ENCODE peak calls at places on chromosomes 7 and 10, in five cellular contexts. Q is endothelial cell of umbilical vein, S is esophagus muscularis mucosa, E is stomach, F is GM12891. A is an unnamed sample.

GRCh38 chr7:55132890-55133551 is 114.2 kb downstream of the EGFR start:
- DNase-seq in Q (peak; percentile 95), S (no peak), E (peak; percentile 65), F (no peak), A (peak; percentile 83)

GRCh38 chr7:50815138-50815537 is 32.4 kb upstream of the GRB10 start:
- DNase-seq in Q (no peak), S (no peak), E (no peak), F (no peak), A (no peak)

GRCh38 chr10:6114758-6115410 is 26.1 kb downstream of the RBM17 start:
- DNase-seq in Q (peak; percentile 60), S (no peak), E (no peak), F (no peak), A (no peak)

GRCh38 chr7:4958477-4959301 is at the start of gene MMD2:
- DNase-seq in Q (no peak), S (no peak), E (no peak), F (no peak), A (peak; percentile 48)

GRCh38 chr10:132858121-132859081 is 72.5 kb upstream of the NKX6-2 start:
- DNase-seq in Q (no peak), S (no peak), E (no peak), F (no peak), A (peak; percentile 46)

GRCh38 chr7:39951156-39951942 is 1.3 kb downstream of the CDK13 start:
- DNase-seq in Q (peak; percentile 73), S (peak; percentile 92), E (peak; percentile 64), F (peak; percentile 43), A (peak; percentile 79)

GRCh38 chr7:78159537-78159936 is 361.0 kb downstream of the PHTF2 start:
- DNase-seq in Q (no peak), S (no peak), E (no peak), F (no peak), A (no peak)

GRCh38 chr7:80151274-80151665 is 16.6 kb downstream of the GNAI1 start:
- DNase-seq in Q (no peak), S (no peak), E (no peak), F (no peak), A (no peak)

GRCh38 chr7:134988161-134988560 is 1.9 kb downstream of the AGBL3 start:
- DNase-seq in Q (no peak), S (no peak), E (no peak), F (no peak), A (no peak)

GRCh38 chr10:97851341-97852001 is 1.8 kb downstream of the GOLGA7B start:
- DNase-seq in Q (no peak), S (no peak), E (no peak), F (no peak), A (no peak)

GRCh38 chr10:123884907-123885381 is 6.7 kb downstream of the CPXM2 start:
- DNase-seq in Q (no peak), S (no peak), E (no peak), F (no peak), A (no peak)

GRCh38 chr10:88457680-88458079 is 125.4 kb downstream of the RNLS start:
- DNase-seq in Q (no peak), S (no peak), E (no peak), F (no peak), A (no peak)

GRCh38 chr10:114821915-114822770 is 563 bp downstream of the FHIP2A start:
- DNase-seq in Q (peak; percentile 63), S (no peak), E (peak; percentile 46), F (peak; percentile 19), A (peak; percentile 72)

GRCh38 chr7:25852249-25852994 is 299.6 kb upstream of the NFE2L3 start:
- DNase-seq in Q (no peak), S (no peak), E (no peak), F (no peak), A (no peak)

GRCh38 chr7:91496251-91496820 is 232.1 kb downstream of the FZD1 start:
- DNase-seq in Q (no peak), S (no peak), E (no peak), F (no peak), A (no peak)

GRCh38 chr7:92698237-92698841 is 108.1 kb upstream of the FAM133B start:
- DNase-seq in Q (peak; percentile 95), S (no peak), E (peak; percentile 62), F (no peak), A (no peak)

GRCh38 chr10:81848931-81849330 is 26.1 kb upstream of the NRG3 start:
- DNase-seq in Q (no peak), S (no peak), E (no peak), F (no peak), A (no peak)
- TF ChIP-seq POLR2AphosphoS5 in Q (no peak), S (no peak), E (no peak), F (no peak), A (no peak)

DNA sequence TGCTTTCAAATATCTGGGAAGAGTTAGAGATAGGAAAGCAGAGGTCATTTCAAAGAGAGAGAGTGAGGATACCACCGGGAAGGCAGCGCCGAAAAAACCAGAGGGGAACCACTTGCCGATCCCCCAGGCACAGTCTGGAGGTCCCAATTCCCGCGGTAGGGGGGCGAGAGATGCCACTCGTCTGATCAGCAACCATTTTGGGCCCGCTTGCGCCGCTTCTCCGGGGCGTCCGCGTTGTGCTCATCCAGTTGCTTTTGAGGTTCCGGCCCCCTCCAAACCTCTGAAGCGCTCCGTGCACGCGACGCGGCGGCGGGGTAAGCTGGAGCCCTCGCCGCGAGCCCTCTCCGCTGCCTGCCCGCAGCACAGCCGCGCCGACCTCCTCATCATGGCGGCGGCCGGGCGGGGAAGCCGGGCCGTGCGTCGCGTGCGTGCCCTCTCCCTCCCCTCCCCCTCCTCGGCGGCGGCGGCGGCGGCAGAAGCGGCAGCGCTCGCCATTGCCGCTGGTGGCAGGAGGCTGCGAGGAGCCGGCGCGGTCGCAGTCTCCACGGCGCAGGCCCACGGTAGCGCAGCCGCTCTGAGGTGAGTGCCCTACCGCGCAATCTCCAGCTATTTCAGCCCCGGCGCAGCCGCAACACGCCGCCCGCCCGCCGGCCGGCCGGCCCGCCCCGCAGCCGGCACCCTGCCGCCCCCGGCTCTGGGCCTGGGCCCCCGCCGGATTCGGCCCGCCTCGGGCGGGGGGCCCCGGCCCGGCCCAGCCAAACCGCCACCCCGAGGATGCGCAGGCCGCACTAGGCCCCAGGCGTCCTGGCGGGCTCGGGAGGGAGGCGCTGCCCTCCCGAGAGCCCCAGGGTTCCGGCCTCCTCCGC is at the start of gene NRF1:
- DNase-seq in Q (peak; percentile 92), S (peak; percentile 92), E (peak; percentile 90), F (peak; percentile 73), A (peak; percentile 92)
- TF ChIP-seq POLR2A in Q (peak; percentile 87), S (no peak), E (no peak), F (peak; percentile 83), A (no peak)

GRCh38 chr10:86399879-86400704 is 33.5 kb upstream of the GRID1 start:
- DNase-seq in Q (peak; percentile 88), S (peak; percentile 96), E (peak; percentile 97), F (peak; percentile 89), A (peak; percentile 97)
- TF ChIP-seq POLR2AphosphoS5 in Q (peak; percentile 39), S (peak; percentile 68), E (peak; percentile 60), F (no peak), A (peak; percentile 55)

DNA sequence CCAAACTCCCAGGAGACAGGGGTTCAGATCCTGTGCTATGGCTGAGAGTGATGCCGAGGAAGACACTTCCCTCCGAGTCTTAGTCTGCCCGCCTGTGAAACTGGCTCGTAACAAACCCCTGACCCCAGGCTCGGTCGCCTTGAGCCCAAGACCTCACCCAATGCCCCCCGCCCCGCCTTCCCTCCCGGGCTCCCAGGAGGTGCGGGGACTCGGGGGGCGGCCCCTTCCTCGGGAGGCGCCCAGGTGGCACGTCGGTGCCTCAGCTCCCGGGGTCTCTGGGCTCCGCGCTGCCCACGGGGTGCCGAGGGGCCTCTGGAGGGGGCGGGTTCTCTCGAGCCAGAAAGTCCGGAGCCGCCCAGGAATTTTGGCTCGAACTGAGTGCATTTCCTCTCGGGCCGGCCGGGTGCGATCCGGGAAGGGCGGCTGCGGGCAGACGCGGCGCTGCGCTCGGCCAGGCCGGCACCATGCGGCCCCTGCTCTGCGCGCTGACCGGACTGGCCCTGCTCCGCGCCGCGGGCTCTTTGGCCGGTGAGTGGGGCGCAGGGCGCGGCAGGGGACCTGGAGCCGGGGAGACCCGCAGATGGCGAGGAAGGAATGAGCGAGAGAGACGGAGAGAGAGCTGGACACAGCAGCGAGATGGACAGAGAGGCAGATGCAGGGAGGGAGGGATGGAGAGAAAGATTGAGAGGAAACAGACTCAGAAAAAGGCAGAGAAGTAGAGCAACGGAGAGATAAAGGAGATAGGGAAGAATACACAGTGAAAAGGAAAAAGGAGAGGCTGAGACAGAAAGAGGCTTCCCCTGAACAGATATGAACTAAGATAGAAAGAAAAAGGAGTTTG is at the start of gene PLAC9:
- DNase-seq in Q (no peak), S (no peak), E (no peak), F (no peak), A (peak; percentile 62)
- TF ChIP-seq POLR2A in Q (no peak), S (no peak), E (no peak), F (no peak), A (no peak)

GRCh38 chr7:70578131-70578530 is 553.8 kb upstream of the GALNT17 start:
- DNase-seq in Q (no peak), S (no peak), E (no peak), F (no peak), A (no peak)

GRCh38 chr7:70574314-70574713 is 557.6 kb upstream of the GALNT17 start:
- DNase-seq in Q (no peak), S (no peak), E (no peak), F (no peak), A (no peak)

GRCh38 chr7:70573202-70573810 is 558.6 kb upstream of the GALNT17 start:
- DNase-seq in Q (no peak), S (no peak), E (no peak), F (no peak), A (no peak)

GRCh38 chr7:70571986-70572385 is 560.0 kb upstream of the GALNT17 start:
- DNase-seq in Q (no peak), S (no peak), E (no peak), F (no peak), A (no peak)

DNA sequence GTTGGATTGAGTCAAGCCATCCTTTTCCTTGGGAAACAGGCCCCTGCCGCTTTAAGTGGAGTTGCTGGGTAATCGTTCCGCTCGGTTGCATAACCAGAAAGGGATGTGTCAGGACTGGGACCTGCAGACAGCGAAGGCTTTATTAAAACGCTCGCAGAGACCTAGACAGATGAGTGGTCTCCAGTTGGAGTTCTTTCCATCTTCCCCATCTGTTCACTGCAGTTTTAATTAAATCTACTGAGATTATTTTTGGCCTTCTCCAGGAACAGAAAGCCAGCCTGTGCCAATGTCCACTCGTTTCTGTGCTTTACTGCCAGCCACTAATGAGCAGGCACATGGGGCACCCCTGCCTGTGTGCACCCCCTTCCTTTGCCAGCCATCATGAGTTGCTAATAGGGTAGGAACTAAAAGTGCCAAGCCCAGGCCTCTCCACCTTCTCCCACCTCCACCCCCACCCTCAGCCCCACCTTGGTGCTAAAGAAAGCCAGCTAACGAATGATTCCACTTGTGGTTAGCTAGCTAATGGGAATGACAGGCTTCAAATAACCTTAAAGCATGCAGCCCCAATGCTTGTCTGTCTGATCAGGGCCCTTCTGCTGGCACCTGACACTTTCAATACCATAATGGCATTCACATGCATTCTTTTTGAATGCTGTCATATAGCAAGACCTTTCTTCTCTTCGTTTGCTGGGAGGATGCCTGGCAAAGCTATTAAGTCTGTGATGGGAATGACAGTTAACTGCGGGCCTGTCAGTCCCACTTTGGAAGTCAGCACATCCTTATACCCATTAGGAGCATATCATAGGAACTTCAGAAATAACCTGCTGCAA is 556.8 kb upstream of the GALNT17 start:
- DNase-seq in Q (no peak), S (no peak), E (no peak), F (no peak), A (no peak)
- TF ChIP-seq POLR2AphosphoS5 in Q (no peak), S (no peak), E (no peak), F (no peak), A (no peak)